ENCODE peak calls at places on chromosome 19, in nine cellular contexts. R is brain microvascular endothelial cell, O is AG09309, A is coronary artery, Y is Caco-2, S is mesothelial cell of epicardium, T is upper lobe of right lung, Q is fibroblast of mammary gland, I is cardiac fibroblast. N is an unnamed sample.

GRCh38 chr19:47781590-47782318 is 3.3 kb downstream of the SELENOW start:
- DNase-seq in R (no peak), O (no peak), A (no peak), Y (no peak), S (no peak), T (no peak), Q (no peak), I (peak), N (no peak)

GRCh38 chr19:40412866-40413265 is 312 bp downstream of the PRX start:
- DNase-seq in R (no peak), O (no peak), A (no peak), Y (no peak), S (no peak), T (no peak), Q (no peak), I (no peak), N (no peak)

GRCh38 chr19:54035215-54036178 is 28.2 kb downstream of the VSTM1 start:
- DNase-seq in R (peak), O (peak), A (no peak), Y (no peak), S (no peak), T (no peak), Q (peak), I (peak), N (no peak)

GRCh38 chr19:37928527-37929286 is 21.7 kb downstream of the SIPA1L3 start:
- DNase-seq in R (no peak), O (no peak), A (no peak), Y (peak), S (no peak), T (no peak), Q (no peak), I (no peak), N (peak)

GRCh38 chr19:45564131-45564780 is 20.3 kb downstream of the OPA3 start:
- DNase-seq in R (no peak), O (no peak), A (no peak), Y (no peak), S (no peak), T (no peak), Q (no peak), I (no peak), N (peak)

GRCh38 chr19:9910625-9911024 is 25.7 kb downstream of the OLFM2 start:
- DNase-seq in R (no peak), O (no peak), A (no peak), Y (no peak), S (no peak), T (no peak), Q (no peak), I (no peak), N (no peak)

GRCh38 chr19:17658240-17658639 is 29.9 kb downstream of the UNC13A start:
- DNase-seq in R (no peak), O (no peak), A (no peak), Y (no peak), S (no peak), T (no peak), Q (no peak), I (peak), N (no peak)

GRCh38 chr19:51548891-51549305 is 17.4 kb upstream of the SIGLEC6 start:
- DNase-seq in R (no peak), O (no peak), A (no peak), Y (no peak), S (no peak), T (no peak), Q (no peak), I (no peak), N (no peak)

GRCh38 chr19:13023666-13024065 is 28.4 kb downstream of the NFIX start:
- DNase-seq in R (no peak), O (no peak), A (no peak), Y (no peak), S (no peak), T (no peak), Q (no peak), I (peak), N (no peak)

GRCh38 chr19:58274771-58275199 is 4.0 kb upstream of the ZNF8 start:
- DNase-seq in R (no peak), O (peak), A (no peak), Y (no peak), S (no peak), T (no peak), Q (peak), I (no peak), N (no peak)

GRCh38 chr19:40705950-40706619 is 10.6 kb downstream of the COQ8B start:
- DNase-seq in R (no peak), O (no peak), A (no peak), Y (no peak), S (no peak), T (no peak), Q (no peak), I (no peak), N (no peak)

GRCh38 chr19:17618281-17618903 is 62.9 kb downstream of the COLGALT1 start:
- DNase-seq in R (no peak), O (no peak), A (no peak), Y (no peak), S (no peak), T (no peak), Q (no peak), I (no peak), N (no peak)

GRCh38 chr19:4368128-4368820 is 24.9 kb downstream of the MPND start:
- DNase-seq in R (no peak), O (no peak), A (no peak), Y (no peak), S (no peak), T (no peak), Q (peak), I (peak), N (no peak)

GRCh38 chr19:6577410-6578125 is 13.4 kb downstream of the CD70 start:
- DNase-seq in R (no peak), O (no peak), A (no peak), Y (no peak), S (no peak), T (no peak), Q (peak), I (no peak), N (peak)

GRCh38 chr19:53659292-53659691 is 27.5 kb downstream of the DPRX start:
- DNase-seq in R (no peak), O (no peak), A (no peak), Y (peak), S (peak), T (no peak), Q (no peak), I (peak), N (no peak)

GRCh38 chr19:2807379-2808128 is 12.1 kb upstream of the ZNF554 start:
- DNase-seq in R (no peak), O (no peak), A (no peak), Y (no peak), S (no peak), T (no peak), Q (no peak), I (no peak), N (no peak)

DNA sequence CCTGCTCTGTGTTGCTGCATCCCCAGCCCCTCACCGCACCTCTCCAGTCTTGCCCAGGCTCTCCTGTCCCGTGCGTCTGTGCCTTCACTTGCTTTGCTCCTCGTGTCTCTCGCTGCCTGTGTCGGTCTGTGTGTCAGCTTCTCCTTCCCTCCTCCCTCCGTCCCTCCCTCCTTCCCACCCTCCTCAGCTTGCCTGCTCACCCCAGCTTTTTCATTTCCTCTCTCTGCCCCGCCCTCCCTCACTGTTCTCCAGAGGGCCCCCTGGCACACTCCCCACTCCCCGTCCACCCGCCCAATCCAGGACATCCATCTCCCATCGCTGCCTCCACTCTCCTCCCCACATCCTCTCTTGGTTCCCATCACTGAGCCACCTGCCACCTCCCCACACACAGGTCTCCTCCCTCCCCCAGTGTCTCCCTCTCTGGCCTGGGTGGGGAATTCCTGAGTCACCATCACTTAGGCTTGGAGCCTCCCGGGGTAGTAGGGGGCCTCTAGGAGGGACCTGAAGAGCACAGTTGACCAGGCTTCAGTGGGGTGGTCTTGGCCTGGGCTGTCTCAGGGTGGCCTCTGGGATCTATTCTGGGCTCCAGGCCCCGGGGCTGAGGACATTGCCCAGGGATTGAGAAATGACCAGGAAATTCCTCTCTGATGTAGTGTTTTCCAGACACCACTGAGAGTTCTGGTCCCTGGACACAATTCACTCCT is at the start of gene PTGIR:
- DNase-seq in R (peak), O (no peak), A (peak), Y (no peak), S (peak), T (no peak), Q (peak), I (peak), N (peak)
- TF ChIP-seq CTCF in R (peak), O (peak), A (no peak), Y (no peak), S (no peak), T (no peak), Q (no peak), I (no peak), N (no peak)

GRCh38 chr19:22532388-22533310 is 101.5 kb upstream of the ZNF492 start:
- DNase-seq in R (no peak), O (no peak), A (peak), Y (no peak), S (no peak), T (peak), Q (no peak), I (no peak), N (no peak)
- TF ChIP-seq CTCF in R (no peak), O (no peak), A (no peak), Y (no peak), S (no peak), T (no peak), Q (no peak), I (no peak), N (no peak)

GRCh38 chr19:18866800-18867123 is 29.2 kb downstream of the CERS1 start:
- DNase-seq in R (no peak), O (no peak), A (no peak), Y (no peak), S (no peak), T (no peak), Q (no peak), I (no peak), N (no peak)
- TF ChIP-seq CTCF in R (no peak), O (no peak), A (no peak), Y (no peak), S (no peak), T (no peak), Q (no peak), I (no peak), N (no peak)

GRCh38 chr19:1505012-1505411 is 7.8 kb downstream of the ADAMTSL5 start:
- DNase-seq in R (no peak), O (no peak), A (no peak), Y (no peak), S (no peak), T (no peak), Q (no peak), I (no peak), N (no peak)

GRCh38 chr19:1503925-1504430 is 8.8 kb downstream of the ADAMTSL5 start:
- DNase-seq in R (no peak), O (no peak), A (no peak), Y (no peak), S (no peak), T (no peak), Q (no peak), I (no peak), N (no peak)

GRCh38 chr19:1501200-1501595 is 10.2 kb downstream of the REEP6 start:
- DNase-seq in R (no peak), O (no peak), A (no peak), Y (peak), S (no peak), T (no peak), Q (no peak), I (no peak), N (no peak)

GRCh38 chr19:1502433-1503088 is 10.3 kb downstream of the ADAMTSL5 start:
- DNase-seq in R (no peak), O (no peak), A (no peak), Y (no peak), S (no peak), T (no peak), Q (no peak), I (no peak), N (no peak)

GRCh38 chr19:1503089-1503924 is 9.5 kb downstream of the ADAMTSL5 start:
- DNase-seq in R (peak), O (no peak), A (no peak), Y (peak), S (peak), T (peak), Q (peak), I (peak), N (peak)
- TF ChIP-seq CTCF in R (peak), O (peak), A (peak), Y (peak), S (peak), T (peak), Q (peak), I (peak), N (peak)